ENCODE peak calls at places on chromosome 5, in nine cellular contexts. Y is Caco-2, C is body of pancreas, B is IMR-90, R is breast epithelium, X is mucosa of descending colon, P is tibial artery, K is cardiac muscle cell, F is PC-9. Z is an unnamed sample. For H3K4me1, the result is how much of the 10 kb centered on the place peaks cover.

GRCh38 chr5:170302729-170303501 is 5.3 kb upstream of the LCP2 start:
- DNase-seq in Y (no peak), B (no peak), P (peak), R (no peak), X (peak), C (peak), K (peak), F (no peak), Z (peak)

GRCh38 chr5:150561192-150561512 is 53.2 kb downstream of the NDST1 start:
- DNase-seq in F (no peak), P (no peak), K (no peak), R (no peak), X (no peak), C (no peak), B (no peak), Y (no peak), Z (no peak)

GRCh38 chr5:78896128-78896527 is 89.0 kb downstream of the ARSB start:
- DNase-seq in B (peak), P (no peak), K (peak), X (no peak), R (no peak), Y (no peak), F (no peak), C (no peak), Z (no peak)

GRCh38 chr5:91306497-91306896 is 76.6 kb downstream of the ARRDC3 start:
- DNase-seq in P (no peak), F (no peak), R (no peak), Y (no peak), B (peak), X (no peak), C (peak), K (peak), Z (no peak)

GRCh38 chr5:37495210-37495609 is 116.1 kb downstream of the WDR70 start:
- DNase-seq in Y (no peak), F (no peak), X (no peak), K (peak), P (no peak), R (no peak), C (no peak), B (peak), Z (no peak)

GRCh38 chr5:40333459-40334241 is 346.1 kb upstream of the PTGER4 start:
- DNase-seq in B (peak), X (no peak), P (no peak), R (no peak), C (no peak), F (no peak), Y (no peak), K (peak), Z (no peak)

GRCh38 chr5:67543704-67544103 is 347.1 kb upstream of the CD180 start:
- DNase-seq in K (no peak), B (no peak), C (no peak), P (no peak), Y (no peak), X (no peak), R (no peak), F (no peak), Z (no peak)

GRCh38 chr5:170986598-170986997 is 124.8 kb downstream of the RANBP17 start:
- DNase-seq in C (no peak), R (no peak), P (no peak), K (peak), F (no peak), B (peak), X (no peak), Y (no peak), Z (no peak)

GRCh38 chr5:143054480-143054941 is 284.3 kb downstream of the ARHGAP26 start:
- DNase-seq in X (no peak), K (peak), F (no peak), P (no peak), C (peak), B (peak), Y (no peak), R (no peak), Z (no peak)

GRCh38 chr5:123976393-123977029 is 464.5 kb downstream of the CSNK1G3 start:
- DNase-seq in F (no peak), P (no peak), R (no peak), B (no peak), X (no peak), K (no peak), Y (no peak), C (no peak), Z (no peak)

GRCh38 chr5:33411498-33411897 is 29.3 kb upstream of the TARS1 start:
- DNase-seq in K (no peak), B (no peak), R (no peak), Y (no peak), P (no peak), X (no peak), F (no peak), C (no peak), Z (no peak)

GRCh38 chr5:58974083-58974482 is 391.2 kb downstream of the RAB3C start:
- DNase-seq in X (no peak), R (no peak), K (no peak), B (no peak), F (no peak), P (no peak), C (no peak), Y (no peak), Z (no peak)

GRCh38 chr5:32710859-32711692 is at the start of gene NPR3:
- DNase-seq in R (no peak), P (peak), B (peak), Y (no peak), X (no peak), C (no peak), F (peak), K (peak), Z (no peak)

GRCh38 chr5:18314192-18314778 is 680.0 kb downstream of the TAF11L14 start:
- DNase-seq in Y (no peak), R (no peak), C (no peak), K (peak), B (peak), F (no peak), P (no peak), X (no peak), Z (no peak)

GRCh38 chr5:139795074-139796001 is at the start of gene PSD2:
- DNase-seq in B (no peak), Y (no peak), X (peak), R (no peak), K (peak), C (peak), P (no peak), F (no peak), Z (no peak)

GRCh38 chr5:71492817-71493615 is 37.6 kb downstream of the BDP1 start:
- DNase-seq in Y (no peak), B (no peak), K (no peak), P (no peak), F (no peak), R (no peak), X (no peak), C (no peak), Z (no peak)

GRCh38 chr5:167671176-167671575 is 620.3 kb upstream of the WWC1 start:
- DNase-seq in C (no peak), K (no peak), F (no peak), B (peak), Y (no peak), X (no peak), P (no peak), R (no peak), Z (no peak)

GRCh38 chr5:40615586-40616193 is 64.0 kb upstream of the PTGER4 start:
- DNase-seq in K (peak), X (no peak), P (no peak), F (no peak), C (no peak), Y (no peak), B (peak), R (no peak), Z (no peak)

GRCh38 chr5:105840800-105841199 is 1829.9 kb downstream of the EFNA5 start:
- DNase-seq in C (no peak), Y (no peak), R (no peak), B (no peak), K (peak), X (no peak), F (no peak), P (no peak), Z (no peak)

GRCh38 chr5:99037668-99038067 is 108.9 kb upstream of the CHD1 start:
- DNase-seq in X (peak), R (no peak), F (peak), Y (no peak), K (no peak), P (no peak), B (no peak), C (no peak), Z (no peak)

GRCh38 chr5:96852769-96853168 is 23.5 kb upstream of the ERAP2 start:
- DNase-seq in R (no peak), F (no peak), C (no peak), X (no peak), K (no peak), Y (no peak), P (no peak), B (peak), Z (no peak)

GRCh38 chr5:88854769-88855168 is 28.2 kb downstream of the MEF2C start:
- DNase-seq in P (no peak), K (no peak), X (no peak), R (no peak), C (no peak), Y (no peak), F (no peak), B (no peak), Z (no peak)

GRCh38 chr5:146426853-146427618 is 20.1 kb upstream of the TCERG1 start:
- DNase-seq in F (no peak), R (no peak), K (peak), C (no peak), Y (no peak), P (no peak), X (no peak), B (peak), Z (no peak)

GRCh38 chr5:149054416-149054815 is 8.4 kb downstream of the SH3TC2 start:
- DNase-seq in K (no peak), X (no peak), B (peak), P (no peak), R (no peak), Y (no peak), F (no peak), C (no peak), Z (no peak)
- TF ChIP-seq CTCF in K (no peak), X (no peak), B (no peak), P (no peak), R (no peak), Y (no peak), F (no peak), C (no peak), Z (no peak)

GRCh38 chr5:42120071-42120470 is 195.0 kb downstream of the FBXO4 start:
- DNase-seq in B (no peak), K (no peak), X (no peak), F (no peak), Y (no peak), R (no peak), P (no peak), C (no peak), Z (no peak)
- H3K4me1 ChIP-seq in B (under half), K (under half), X (under half), F (under half), Y (under half), R (under half), P (under half), C (under half), Z (under half)

GRCh38 chr5:138274189-138274853 is at the start of gene GFRA3:
- DNase-seq in X (no peak), C (no peak), Y (no peak), R (no peak), K (peak), P (no peak), F (no peak), B (no peak), Z (no peak)
- H3K4me3 ChIP-seq in X (no peak), C (no peak), Y (peak), R (peak), K (peak), P (peak), F (no peak), B (peak), Z (peak)

GRCh38 chr5:115600771-115601170 is 1.5 kb downstream of the TICAM2 start:
- DNase-seq in X (no peak), Y (no peak), C (no peak), K (no peak), R (no peak), B (peak), P (no peak), F (no peak), Z (no peak)

GRCh38 chr5:115599924-115600323 is 2.4 kb downstream of the TICAM2 start:
- DNase-seq in Y (no peak), X (no peak), P (no peak), K (peak), R (no peak), F (no peak), C (no peak), B (no peak), Z (no peak)

GRCh38 chr5:115599502-115599901 is 2.8 kb downstream of the TICAM2 start:
- DNase-seq in Y (no peak), X (no peak), F (no peak), C (peak), B (peak), P (no peak), K (peak), R (no peak), Z (no peak)

GRCh38 chr5:115602585-115603125 is 376 bp upstream of the TICAM2 start:
- DNase-seq in R (no peak), X (no peak), C (no peak), B (no peak), K (no peak), Y (no peak), P (no peak), F (no peak), Z (no peak)

DNA sequence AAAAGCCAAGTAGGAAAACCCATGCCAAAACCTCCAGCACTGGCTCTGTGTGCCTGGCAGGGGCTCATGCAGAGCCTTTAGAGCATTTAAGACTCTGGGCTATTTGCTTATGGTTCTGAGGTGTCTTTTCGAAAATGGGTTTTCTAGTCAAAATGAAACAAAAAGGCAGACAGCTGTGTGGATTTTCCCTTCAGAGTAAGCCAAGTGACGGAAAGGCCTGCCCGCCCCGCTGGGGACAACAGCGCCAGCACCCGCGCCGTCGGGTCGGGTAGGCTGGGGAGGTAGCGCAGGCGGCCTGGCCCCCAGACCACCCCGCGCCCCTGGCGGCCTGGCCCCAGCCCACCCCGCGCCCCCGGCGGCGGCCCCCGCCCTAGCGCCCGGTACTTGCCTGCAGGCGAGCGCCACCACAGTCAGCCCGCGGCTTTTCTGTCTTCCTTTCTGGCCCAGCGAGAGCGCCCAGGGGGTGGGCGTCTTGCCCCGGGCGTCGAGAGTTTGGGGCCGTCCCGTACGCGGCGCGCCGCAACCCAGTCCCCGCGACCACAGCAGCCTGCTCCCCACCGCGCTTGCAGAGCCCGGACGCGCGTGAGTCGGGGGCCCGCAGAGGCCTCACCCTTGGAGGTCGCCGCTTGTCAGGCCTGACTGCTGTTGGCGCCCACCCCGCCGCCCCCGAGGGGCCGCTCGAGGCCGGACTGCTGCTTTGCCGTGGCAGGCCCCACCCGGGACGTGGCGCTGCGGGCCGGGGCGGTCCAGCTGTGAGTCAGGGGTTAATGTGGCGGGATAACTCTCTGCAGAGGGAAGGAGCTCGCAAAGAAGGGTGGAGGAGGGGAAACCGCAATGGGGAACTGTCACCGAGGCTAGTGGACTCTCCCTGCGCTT is at the start of gene TICAM2:
- DNase-seq in K (peak), Y (peak), B (peak), C (peak), X (peak), F (peak), R (peak), P (peak), Z (peak)
- TF ChIP-seq CTCF in K (peak), Y (no peak), B (peak), C (no peak), X (no peak), F (no peak), R (no peak), P (peak), Z (peak)

GRCh38 chr5:95731571-95732554 is 727 bp downstream of the RHOBTB3 start:
- DNase-seq in C (peak), P (peak), R (no peak), K (peak), B (peak), X (peak), F (peak), Y (peak), Z (peak)

GRCh38 chr5:95730730-95731570 is at the start of gene RHOBTB3:
- DNase-seq in R (peak), K (peak), X (peak), Y (peak), C (peak), B (peak), F (peak), P (peak), Z (peak)

GRCh38 chr5:95734916-95735315 is 3.8 kb downstream of the RHOBTB3 start:
- DNase-seq in R (no peak), X (no peak), B (peak), P (no peak), C (no peak), F (no peak), Y (no peak), K (peak), Z (no peak)

GRCh38 chr5:95734156-95734555 is 3.0 kb downstream of the RHOBTB3 start:
- DNase-seq in P (no peak), C (no peak), Y (no peak), B (no peak), R (no peak), K (no peak), X (no peak), F (no peak), Z (no peak)

DNA sequence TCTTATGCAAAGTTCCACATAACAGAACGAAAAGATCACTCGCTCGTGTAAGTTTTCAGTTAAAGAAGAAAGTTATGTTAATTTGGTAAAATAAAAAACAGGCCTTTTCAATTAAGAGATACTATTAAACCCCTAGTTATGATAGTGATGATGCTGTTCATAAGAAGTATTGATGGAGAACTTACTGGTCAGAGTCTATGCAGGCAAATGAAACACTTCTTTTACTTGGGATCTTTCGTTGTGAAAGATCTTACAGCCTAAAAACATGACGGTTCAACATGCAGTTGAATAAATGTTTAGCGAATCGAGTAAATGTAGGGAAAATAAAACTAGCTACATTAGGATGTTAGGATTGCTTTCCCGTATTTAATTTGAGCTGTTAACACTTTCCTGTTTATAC is 2.0 kb downstream of the RHOBTB3 start:
- DNase-seq in Y (no peak), P (no peak), R (no peak), F (no peak), B (no peak), C (no peak), K (no peak), X (no peak), Z (no peak)
- H3K4me1 ChIP-seq in Y (under half), P (under half), R (under half), F (under half), B (under half), C (half or more), K (under half), X (under half), Z (under half)

DNA sequence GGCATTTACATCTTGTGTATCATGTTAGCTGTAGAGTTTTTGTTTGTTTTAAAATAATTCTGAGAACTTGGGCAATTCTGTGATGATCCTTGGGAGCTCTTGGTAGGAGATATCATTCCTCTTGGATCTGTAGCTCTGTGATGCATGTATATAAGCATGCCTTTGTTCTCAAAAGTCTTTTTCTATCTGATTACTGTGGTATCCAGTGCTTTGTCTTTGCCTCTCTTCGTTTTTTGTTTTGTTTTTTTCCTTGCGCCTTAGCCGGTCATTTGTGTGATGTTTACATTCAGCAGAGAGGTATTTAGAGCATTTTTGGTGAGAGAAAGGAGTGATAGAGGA is 110.0 kb downstream of the PAM start:
- DNase-seq in Y (no peak), K (peak), C (no peak), F (no peak), P (no peak), R (no peak), X (no peak), B (peak), Z (no peak)
- H3K4me3 ChIP-seq in Y (peak), K (peak), C (no peak), F (peak), P (peak), R (peak), X (no peak), B (peak), Z (peak)

DNA sequence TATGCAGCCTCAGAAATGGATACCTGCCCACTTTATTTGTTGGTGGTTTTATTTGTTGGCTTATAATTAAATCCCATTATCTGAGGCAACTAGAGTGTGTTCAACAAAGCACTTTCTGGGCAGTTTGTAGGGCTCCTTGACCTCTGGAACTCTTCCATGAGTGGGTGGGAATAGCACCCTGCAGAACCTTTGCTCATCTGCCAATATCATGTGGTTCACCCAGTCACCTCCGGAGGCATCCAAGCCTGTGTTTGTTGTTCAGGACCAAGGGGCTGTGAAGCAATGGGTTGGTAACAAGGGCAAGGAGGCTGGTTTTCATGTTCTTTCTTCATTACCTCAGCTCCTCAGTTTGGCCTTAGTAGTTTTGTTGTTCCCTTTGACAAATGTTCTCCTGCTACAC is 314.0 kb downstream of the NDUFS4 start:
- DNase-seq in B (no peak), F (no peak), C (no peak), Y (peak), X (no peak), P (no peak), K (peak), R (no peak), Z (no peak)
- TF ChIP-seq CTCF in B (no peak), F (no peak), C (no peak), Y (peak), X (no peak), P (no peak), K (peak), R (no peak), Z (no peak)

DNA sequence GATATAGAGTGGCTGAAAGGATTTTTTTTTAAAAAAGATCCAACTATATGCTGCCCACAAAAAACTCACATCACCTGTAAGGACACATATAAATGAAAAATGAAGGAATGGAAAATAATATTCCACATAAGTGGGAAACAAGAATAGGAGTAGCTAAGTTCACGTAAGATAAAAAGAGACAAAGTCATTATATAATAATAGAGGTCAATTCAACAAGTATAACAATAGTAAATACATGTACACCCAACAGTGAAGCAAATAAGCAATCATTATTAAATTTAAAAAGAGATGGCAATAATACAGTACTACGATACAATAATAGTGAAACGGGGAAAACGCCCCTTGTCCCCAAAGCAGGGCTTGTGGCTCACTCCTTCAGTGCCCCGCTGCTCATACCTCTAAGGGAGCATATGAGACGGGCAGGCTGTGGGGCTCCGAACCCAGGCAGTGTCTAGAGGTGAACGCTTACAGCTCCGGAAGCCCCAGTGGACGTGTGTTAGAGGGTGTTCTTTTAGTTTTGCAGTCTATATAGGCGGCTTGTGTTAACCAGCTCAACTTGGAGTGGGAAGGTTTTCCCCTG is 12.5 kb upstream of the BTNL9 start:
- DNase-seq in B (no peak), X (no peak), C (no peak), K (no peak), R (no peak), Y (no peak), P (no peak), F (no peak), Z (no peak)
- H3K4me1 ChIP-seq in B (under half), X (under half), C (under half), K (under half), R (under half), Y (under half), P (under half), F (under half), Z (under half)

Z was measured in upper lobe of right lung.